ENCODE peak calls at places on chromosomes 16 and 17, in four cellular contexts. D is neural crest cell, K is thoracic aorta, M is NB4. U is an unnamed sample.

GRCh38 chr17:74296548-74296936 is 22.5 kb downstream of the DNAI2 start:
- DNase-seq in M (peak; percentile 74), K (no peak), D (peak; percentile 60), U (no peak)

GRCh38 chr16:8885674-8886592 is 3.8 kb downstream of the LITAFD start:
- DNase-seq in K (no peak), D (no peak), M (peak; percentile 24), U (no peak)

GRCh38 chr16:3045758-3046505 is 429 bp upstream of the MMP25 start:
- DNase-seq in M (peak; percentile 83), K (no peak), D (peak; percentile 39), U (peak; percentile 63)

GRCh38 chr16:81767987-81768592 is 11.0 kb upstream of the PLCG2 start:
- DNase-seq in M (no peak), K (no peak), D (no peak), U (no peak)

GRCh38 chr16:50573947-50574751 is 26.0 kb downstream of the NKD1 start:
- DNase-seq in D (no peak), M (no peak), K (peak; percentile 30), U (no peak)

GRCh38 chr16:57623251-57624043 is 5.0 kb upstream of the ADGRG1 start:
- DNase-seq in K (no peak), D (peak; percentile 61), M (peak; percentile 36), U (no peak)

GRCh38 chr17:74543406-74543805 is 2.5 kb downstream of the CD300C start:
- DNase-seq in D (no peak), M (no peak), K (no peak), U (no peak)

GRCh38 chr17:59275618-59276017 is 55.3 kb downstream of the GDPD1 start:
- DNase-seq in D (no peak), K (no peak), M (no peak), U (no peak)

GRCh38 chr17:73142763-73143395 is 21.9 kb upstream of the SSTR2 start:
- DNase-seq in M (peak; percentile 91), D (no peak), K (no peak), U (no peak)

GRCh38 chr17:51255673-51256072 is 4.2 kb downstream of the MBTD1 start:
- DNase-seq in M (no peak), D (no peak), K (no peak), U (no peak)

DNA sequence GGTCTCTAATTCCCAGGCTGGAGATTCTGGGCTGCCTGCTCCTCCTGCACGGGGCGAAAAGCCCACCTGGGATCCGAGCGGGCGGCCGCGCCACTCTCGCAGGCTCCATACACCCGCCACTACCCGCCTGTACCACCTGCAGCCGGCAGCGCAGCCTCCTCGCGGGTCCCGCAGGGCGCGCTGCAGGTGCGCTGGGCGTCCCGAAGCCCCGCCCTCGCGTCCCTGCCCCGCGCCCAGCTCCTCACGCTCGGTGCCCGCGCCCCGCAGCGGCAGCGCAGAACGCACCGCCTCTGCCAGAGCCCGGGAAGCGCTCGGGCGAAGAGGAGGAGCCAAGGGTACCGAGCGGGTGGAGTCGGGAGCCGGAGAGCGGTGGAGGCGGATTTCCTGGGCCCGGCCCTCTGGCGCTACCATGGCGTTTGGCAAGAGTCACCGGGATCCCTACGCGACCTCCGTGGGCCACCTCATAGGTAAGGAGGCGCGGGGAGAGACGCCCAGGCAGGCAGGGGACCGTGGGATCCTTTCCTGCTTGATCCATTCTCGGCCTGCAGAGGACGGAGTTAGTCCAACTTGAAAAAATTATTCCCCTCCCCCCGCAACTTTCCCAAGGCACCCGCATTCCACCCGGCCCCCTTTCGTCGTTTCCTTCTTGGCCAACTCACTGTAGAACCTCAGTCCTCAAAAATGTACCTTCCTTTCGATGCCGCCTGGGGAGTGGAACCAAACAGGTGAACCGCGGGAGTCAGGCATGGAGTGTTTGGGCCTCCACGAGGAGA is at the start of gene TOM1L1:
- DNase-seq in D (peak; percentile 61), K (peak; percentile 9), M (no peak), U (peak; percentile 54)
- TF ChIP-seq CTCF in D (peak; percentile 41), K (peak; percentile 19), M (no peak), U (peak; percentile 31)

DNA sequence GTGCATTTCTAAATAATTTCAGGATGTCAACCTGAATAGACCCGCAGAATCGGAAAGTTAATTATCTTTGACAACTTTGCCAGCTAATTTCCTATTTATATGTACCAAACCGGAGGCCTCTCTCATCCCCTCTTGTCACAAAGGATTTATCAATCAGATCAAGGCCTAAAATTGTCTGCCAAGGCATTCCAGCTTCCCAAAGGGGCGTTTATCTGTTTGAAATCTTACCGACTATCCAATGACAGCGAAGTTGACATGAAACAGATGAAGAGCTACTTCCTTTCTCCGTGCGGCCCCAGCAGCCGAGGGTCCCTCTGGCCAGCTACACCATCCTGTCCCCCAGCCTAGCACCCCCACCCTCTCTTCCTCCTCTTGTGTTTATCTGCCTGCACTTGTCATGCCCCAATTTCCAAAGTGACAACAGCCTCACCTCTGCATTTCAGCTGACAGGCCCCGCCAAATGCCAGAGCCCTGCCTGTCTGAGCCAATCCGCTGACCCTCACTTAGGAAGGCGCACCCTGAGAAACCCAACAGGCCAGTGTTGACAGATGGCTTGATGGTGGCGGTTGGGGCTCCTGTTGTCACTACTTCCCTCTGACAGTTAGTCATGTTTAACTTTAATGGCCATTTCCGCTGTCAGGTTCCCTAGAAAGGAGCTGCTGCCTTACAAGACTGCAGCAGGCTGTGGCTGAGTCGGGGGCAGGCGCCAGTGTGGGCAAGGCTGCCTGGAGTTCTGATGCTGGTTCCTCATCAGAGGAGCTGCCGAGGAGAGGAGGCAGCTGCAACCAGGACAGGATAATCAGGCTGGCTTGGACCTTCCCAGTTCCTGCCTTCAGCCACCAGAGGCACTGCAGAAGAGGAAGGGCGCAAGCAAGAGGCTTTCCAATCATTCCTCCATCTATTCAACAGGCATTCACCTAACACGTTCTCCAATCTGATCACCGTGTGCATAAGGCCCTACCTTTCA is 223.4 kb upstream of the DYNLRB2 start:
- DNase-seq in K (no peak), M (peak; percentile 46), D (no peak), U (no peak)
- TF ChIP-seq CTCF in K (no peak), M (peak; percentile 59), D (peak; percentile 39), U (no peak)

GRCh38 chr17:78689029-78689428 is 93.0 kb downstream of the CYTH1 start:
- DNase-seq in M (no peak), D (no peak), K (no peak), U (no peak)
- TF ChIP-seq CTCF in M (peak; percentile 10), D (peak; percentile 20), K (no peak), U (no peak)

GRCh38 chr17:10318540-10318939 is 54.3 kb downstream of the MYH13 start:
- DNase-seq in D (no peak), K (no peak), M (peak; percentile 58), U (no peak)

GRCh38 chr17:10313037-10313672 is 59.7 kb downstream of the MYH13 start:
- DNase-seq in M (no peak), D (no peak), K (no peak), U (no peak)

GRCh38 chr17:10314332-10314731 is 58.5 kb downstream of the MYH13 start:
- DNase-seq in M (peak; percentile 45), D (no peak), K (no peak), U (no peak)

GRCh38 chr17:10316986-10317834 is 55.6 kb downstream of the MYH13 start:
- DNase-seq in M (peak; percentile 68), D (peak; percentile 50), K (peak; percentile 36), U (no peak)
- TF ChIP-seq CTCF in M (peak; percentile 84), D (peak; percentile 64), K (peak; percentile 40), U (no peak)